ENCODE peak calls at places on chromosomes 3 and 15, in four cellular contexts. F is renal cortical epithelial cell, S is ACHN, Y is T-helper 2 cell. H is an unnamed sample.

GRCh38 chr3:4908066-4908768 is 71.0 kb upstream of the BHLHE40 start:
- DNase-seq in F (no peak), Y (no peak), S (no peak), H (no peak)

GRCh38 chr15:77026501-77027110 is 31.7 kb downstream of the PSTPIP1 start:
- DNase-seq in S (no peak), F (no peak), Y (no peak), H (no peak)

GRCh38 chr3:127959873-127960272 is 44.8 kb downstream of the KBTBD12 start:
- DNase-seq in S (peak), Y (no peak), F (peak), H (peak)

GRCh38 chr3:126955004-126955790 is 27.7 kb upstream of the PLXNA1 start:
- DNase-seq in Y (no peak), S (no peak), F (no peak), H (no peak)

GRCh38 chr3:40137586-40138295 is 171.8 kb upstream of the EIF1B start:
- DNase-seq in S (no peak), Y (no peak), F (peak), H (peak)

GRCh38 chr3:123834631-123835030 is 49.5 kb downstream of the MYLK start:
- DNase-seq in S (peak), Y (no peak), F (peak), H (peak)

GRCh38 chr3:139202226-139202958 is 141.4 kb upstream of the MRPS22 start:
- DNase-seq in S (peak), Y (no peak), F (peak), H (peak)

GRCh38 chr3:16409032-16409431 is 104.5 kb downstream of the RFTN1 start:
- DNase-seq in S (no peak), Y (no peak), F (no peak), H (no peak)

GRCh38 chr3:175193815-175194518 is 334.8 kb downstream of the NAALADL2 start:
- DNase-seq in Y (no peak), F (peak), S (no peak), H (peak)

H was measured in EH.